ENCODE peak calls at places on chromosome 22, in nine cellular contexts. One of them, this sample, is unnamed.

GRCh38 chr22:46293591-46294260 is 2.9 kb upstream of the GTSE1 start:
- DNase-seq in MCF 10A: no peak
- DNase-seq in body of pancreas: no peak
- DNase-seq in MM.1S: peak; percentile 85
- DNase-seq in progenitor cell of endocrine pancreas: no peak
- DNase-seq in breast epithelium: no peak
- DNase-seq in sigmoid colon: peak; percentile 82
- DNase-seq in AG04450: no peak
- DNase-seq in right lobe of liver: no peak
- DNase-seq in this sample: no peak

GRCh38 chr22:24807284-24807950 is 1.4 kb downstream of the SGSM1 start:
- DNase-seq in MCF 10A: no peak
- DNase-seq in body of pancreas: peak; percentile 39
- DNase-seq in MM.1S: no peak
- DNase-seq in progenitor cell of endocrine pancreas: no peak
- DNase-seq in breast epithelium: peak; percentile 42
- DNase-seq in sigmoid colon: no peak
- DNase-seq in AG04450: no peak
- DNase-seq in right lobe of liver: no peak
- DNase-seq in this sample: no peak

GRCh38 chr22:45777852-45778172 is 106.2 kb downstream of the ATXN10 start:
- DNase-seq in MCF 10A: no peak
- DNase-seq in body of pancreas: no peak
- DNase-seq in MM.1S: no peak
- DNase-seq in progenitor cell of endocrine pancreas: no peak
- DNase-seq in breast epithelium: no peak
- DNase-seq in sigmoid colon: no peak
- DNase-seq in AG04450: no peak
- DNase-seq in right lobe of liver: no peak
- DNase-seq in this sample: no peak

GRCh38 chr22:22835242-22835641 is 52.4 kb upstream of the IGLL5 start:
- DNase-seq in MCF 10A: no peak
- DNase-seq in body of pancreas: no peak
- DNase-seq in MM.1S: no peak
- DNase-seq in progenitor cell of endocrine pancreas: no peak
- DNase-seq in breast epithelium: no peak
- DNase-seq in sigmoid colon: no peak
- DNase-seq in AG04450: no peak
- DNase-seq in right lobe of liver: no peak
- DNase-seq in this sample: no peak

GRCh38 chr22:38614331-38615122 is 41.7 kb downstream of the FAM227A start:
- DNase-seq in MCF 10A: no peak
- DNase-seq in body of pancreas: no peak
- DNase-seq in MM.1S: no peak
- DNase-seq in progenitor cell of endocrine pancreas: no peak
- DNase-seq in breast epithelium: no peak
- DNase-seq in sigmoid colon: no peak
- DNase-seq in AG04450: no peak
- DNase-seq in right lobe of liver: no peak
- DNase-seq in this sample: no peak

GRCh38 chr22:17919276-17920144 is 104.9 kb downstream of the MICAL3 start:
- DNase-seq in MCF 10A: no peak
- DNase-seq in body of pancreas: no peak
- DNase-seq in MM.1S: no peak
- DNase-seq in progenitor cell of endocrine pancreas: no peak
- DNase-seq in breast epithelium: no peak
- DNase-seq in sigmoid colon: peak; percentile 71
- DNase-seq in AG04450: no peak
- DNase-seq in right lobe of liver: no peak
- DNase-seq in this sample: no peak

GRCh38 chr22:46612904-46613605 is 7.1 kb upstream of the GRAMD4 start:
- DNase-seq in MCF 10A: no peak
- DNase-seq in body of pancreas: no peak
- DNase-seq in MM.1S: no peak
- DNase-seq in progenitor cell of endocrine pancreas: no peak
- DNase-seq in breast epithelium: no peak
- DNase-seq in sigmoid colon: no peak
- DNase-seq in AG04450: no peak
- DNase-seq in right lobe of liver: no peak
- DNase-seq in this sample: no peak

GRCh38 chr22:24871611-24872205 is 65.7 kb downstream of the SGSM1 start:
- DNase-seq in MCF 10A: no peak
- DNase-seq in body of pancreas: no peak
- DNase-seq in MM.1S: peak; percentile 41
- DNase-seq in progenitor cell of endocrine pancreas: no peak
- DNase-seq in breast epithelium: no peak
- DNase-seq in sigmoid colon: no peak
- DNase-seq in AG04450: no peak
- DNase-seq in right lobe of liver: no peak
- DNase-seq in this sample: no peak

GRCh38 chr22:24994070-24994763 is 41.7 kb downstream of the KIAA1671 start:
- DNase-seq in MCF 10A: peak; percentile 91
- DNase-seq in body of pancreas: no peak
- DNase-seq in MM.1S: no peak
- DNase-seq in progenitor cell of endocrine pancreas: no peak
- DNase-seq in breast epithelium: peak; percentile 49
- DNase-seq in sigmoid colon: no peak
- DNase-seq in AG04450: no peak
- DNase-seq in right lobe of liver: peak; percentile 70
- DNase-seq in this sample: no peak

GRCh38 chr22:42500164-42500835 is 19.3 kb downstream of the RRP7A start:
- DNase-seq in MCF 10A: peak; percentile 71
- DNase-seq in body of pancreas: peak; percentile 91
- DNase-seq in MM.1S: no peak
- DNase-seq in progenitor cell of endocrine pancreas: peak; percentile 39
- DNase-seq in breast epithelium: peak; percentile 81
- DNase-seq in sigmoid colon: peak; percentile 91
- DNase-seq in AG04450: no peak
- DNase-seq in right lobe of liver: peak; percentile 80
- DNase-seq in this sample: peak; percentile 69

GRCh38 chr22:44023404-44024287 is 456 bp upstream of the PARVB start:
- DNase-seq in MCF 10A: peak; percentile 8
- DNase-seq in body of pancreas: peak; percentile 34
- DNase-seq in MM.1S: peak; percentile 54
- DNase-seq in progenitor cell of endocrine pancreas: peak; percentile 37
- DNase-seq in breast epithelium: no peak
- DNase-seq in sigmoid colon: no peak
- DNase-seq in AG04450: no peak
- DNase-seq in right lobe of liver: peak; percentile 69
- DNase-seq in this sample: no peak

GRCh38 chr22:43835736-43836135 is 23.6 kb upstream of the EFCAB6 start:
- DNase-seq in MCF 10A: no peak
- DNase-seq in body of pancreas: no peak
- DNase-seq in MM.1S: no peak
- DNase-seq in progenitor cell of endocrine pancreas: no peak
- DNase-seq in breast epithelium: no peak
- DNase-seq in sigmoid colon: no peak
- DNase-seq in AG04450: no peak
- DNase-seq in right lobe of liver: no peak
- DNase-seq in this sample: no peak

GRCh38 chr22:23256986-23257888 is 76.9 kb downstream of the BCR start:
- DNase-seq in MCF 10A: peak; percentile 51
- DNase-seq in body of pancreas: peak; percentile 30
- DNase-seq in MM.1S: no peak
- DNase-seq in progenitor cell of endocrine pancreas: no peak
- DNase-seq in breast epithelium: peak; percentile 46
- DNase-seq in sigmoid colon: peak; percentile 80
- DNase-seq in AG04450: no peak
- DNase-seq in right lobe of liver: peak; percentile 66
- DNase-seq in this sample: no peak

GRCh38 chr22:29018293-29019189 is 43.1 kb downstream of the C22orf31 start:
- DNase-seq in MCF 10A: no peak
- DNase-seq in body of pancreas: no peak
- DNase-seq in MM.1S: no peak
- DNase-seq in progenitor cell of endocrine pancreas: no peak
- DNase-seq in breast epithelium: no peak
- DNase-seq in sigmoid colon: no peak
- DNase-seq in AG04450: no peak
- DNase-seq in right lobe of liver: no peak
- DNase-seq in this sample: no peak

GRCh38 chr22:48760481-48761238 is 1067.0 kb downstream of the BRD1 start:
- DNase-seq in MCF 10A: no peak
- DNase-seq in body of pancreas: no peak
- DNase-seq in MM.1S: no peak
- DNase-seq in progenitor cell of endocrine pancreas: peak; percentile 4
- DNase-seq in breast epithelium: no peak
- DNase-seq in sigmoid colon: peak; percentile 47
- DNase-seq in AG04450: no peak
- DNase-seq in right lobe of liver: no peak
- DNase-seq in this sample: peak; percentile 2

DNA sequence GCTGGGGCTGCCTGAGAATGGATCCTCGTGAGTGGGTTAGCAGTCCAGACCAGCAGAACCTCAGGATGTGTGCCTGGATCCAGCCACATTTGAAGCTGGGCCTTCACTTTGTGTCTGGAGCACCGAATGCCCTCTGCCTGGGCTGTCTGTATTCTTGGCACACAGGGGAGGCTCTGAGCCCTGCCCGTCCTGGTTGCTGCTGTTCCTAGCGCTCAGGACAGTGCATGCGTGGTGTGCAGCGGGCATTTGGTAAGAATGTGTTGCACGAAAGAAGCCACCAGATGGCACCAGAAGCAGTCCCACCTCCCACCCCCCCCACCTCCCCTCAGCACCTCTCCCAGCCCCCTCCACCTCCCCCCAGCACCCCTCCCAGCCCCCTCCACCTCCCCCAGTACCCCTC is 4.1 kb upstream of the MAPK11 start:
- DNase-seq in MCF 10A: peak; percentile 56
- DNase-seq in body of pancreas: peak; percentile 73
- DNase-seq in MM.1S: peak; percentile 65
- DNase-seq in progenitor cell of endocrine pancreas: no peak
- DNase-seq in breast epithelium: no peak
- DNase-seq in sigmoid colon: no peak
- DNase-seq in AG04450: no peak
- DNase-seq in right lobe of liver: peak; percentile 55
- DNase-seq in this sample: no peak
- TF ChIP-seq CTCF in MCF 10A: peak; percentile 47
- TF ChIP-seq CTCF in body of pancreas: peak; percentile 32
- TF ChIP-seq CTCF in MM.1S: peak; percentile 26
- TF ChIP-seq CTCF in progenitor cell of endocrine pancreas: peak; percentile 46
- TF ChIP-seq CTCF in breast epithelium: no peak
- TF ChIP-seq CTCF in sigmoid colon: peak; percentile 31
- TF ChIP-seq CTCF in AG04450: peak; percentile 31
- TF ChIP-seq CTCF in right lobe of liver: peak; percentile 24
- TF ChIP-seq CTCF in this sample: no peak

DNA sequence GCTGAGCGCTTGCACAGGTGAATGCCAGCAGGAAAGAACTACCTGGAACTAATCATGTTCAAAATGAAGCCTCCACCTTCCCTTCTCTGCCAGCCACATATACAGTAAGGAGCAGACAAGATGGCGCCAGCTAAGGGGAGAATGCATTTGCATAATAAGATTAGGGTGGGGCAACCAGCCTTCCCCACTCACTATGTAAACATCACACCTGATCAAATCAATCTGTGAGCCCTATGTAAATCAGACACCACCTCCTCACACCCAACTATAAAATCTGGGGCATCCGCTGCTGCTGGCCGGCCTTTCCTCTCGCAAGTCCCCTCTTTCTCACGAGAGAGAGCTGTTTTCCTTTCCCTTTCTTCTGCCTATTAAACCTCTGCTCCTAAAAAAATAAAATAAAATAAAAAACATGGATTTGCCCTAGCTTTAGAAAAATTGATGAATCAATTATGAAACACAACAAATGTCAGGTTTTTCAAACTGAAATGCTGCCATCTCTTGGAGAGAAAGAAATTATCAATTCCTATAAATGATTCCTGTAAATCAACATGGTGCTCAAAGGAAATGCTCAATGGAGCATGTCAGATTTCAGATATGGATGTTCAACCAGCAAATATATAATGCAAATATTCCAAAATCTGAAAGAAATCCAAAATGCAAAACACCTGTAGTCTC is 108.9 kb downstream of the SGSM3 start:
- DNase-seq in MCF 10A: peak; percentile 6
- DNase-seq in body of pancreas: no peak
- DNase-seq in MM.1S: no peak
- DNase-seq in progenitor cell of endocrine pancreas: no peak
- DNase-seq in breast epithelium: no peak
- DNase-seq in sigmoid colon: no peak
- DNase-seq in AG04450: no peak
- DNase-seq in right lobe of liver: no peak
- DNase-seq in this sample: no peak
- TF ChIP-seq CTCF in MCF 10A: peak; percentile 7
- TF ChIP-seq CTCF in body of pancreas: no peak
- TF ChIP-seq CTCF in MM.1S: peak; percentile 13
- TF ChIP-seq CTCF in progenitor cell of endocrine pancreas: no peak
- TF ChIP-seq CTCF in breast epithelium: no peak
- TF ChIP-seq CTCF in sigmoid colon: no peak
- TF ChIP-seq CTCF in AG04450: no peak
- TF ChIP-seq CTCF in right lobe of liver: no peak
- TF ChIP-seq CTCF in this sample: no peak

DNA sequence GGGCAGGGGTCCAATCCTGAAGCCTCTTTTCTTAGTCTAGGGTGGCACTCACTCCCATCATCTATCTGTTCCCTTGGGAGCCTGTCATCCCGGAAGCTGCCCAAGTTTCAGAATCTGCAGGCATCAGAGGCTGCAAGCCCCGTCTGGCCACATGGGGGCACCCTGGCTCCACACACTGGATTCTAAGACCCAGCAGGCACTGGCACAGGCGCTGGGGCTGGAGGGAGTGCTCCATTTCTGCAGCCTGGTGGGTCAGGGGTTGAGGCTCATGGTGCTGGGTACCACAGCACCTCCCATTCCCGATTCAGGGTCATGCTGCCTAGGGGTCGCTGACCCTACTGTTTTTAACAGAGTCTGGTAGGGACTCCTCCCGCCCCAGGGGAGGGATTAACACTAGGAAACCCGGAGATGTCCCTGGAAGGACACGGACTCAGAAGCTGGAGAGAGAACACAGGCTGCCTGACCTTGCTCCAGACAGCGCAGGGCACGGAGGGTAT is 243.9 kb upstream of the SYN3 start:
- DNase-seq in MCF 10A: peak; percentile 35
- DNase-seq in body of pancreas: peak; percentile 78
- DNase-seq in MM.1S: peak; percentile 68
- DNase-seq in progenitor cell of endocrine pancreas: peak; percentile 73
- DNase-seq in breast epithelium: peak; percentile 61
- DNase-seq in sigmoid colon: peak; percentile 87
- DNase-seq in AG04450: peak; percentile 39
- DNase-seq in right lobe of liver: peak; percentile 87
- DNase-seq in this sample: peak; percentile 60
- TF ChIP-seq CTCF in MCF 10A: peak; percentile 97
- TF ChIP-seq CTCF in body of pancreas: peak; percentile 91
- TF ChIP-seq CTCF in MM.1S: peak; percentile 94
- TF ChIP-seq CTCF in progenitor cell of endocrine pancreas: peak; percentile 95
- TF ChIP-seq CTCF in breast epithelium: peak; percentile 94
- TF ChIP-seq CTCF in sigmoid colon: peak; percentile 94
- TF ChIP-seq CTCF in AG04450: peak; percentile 99
- TF ChIP-seq CTCF in right lobe of liver: peak; percentile 99
- TF ChIP-seq CTCF in this sample: peak; percentile 84

DNA sequence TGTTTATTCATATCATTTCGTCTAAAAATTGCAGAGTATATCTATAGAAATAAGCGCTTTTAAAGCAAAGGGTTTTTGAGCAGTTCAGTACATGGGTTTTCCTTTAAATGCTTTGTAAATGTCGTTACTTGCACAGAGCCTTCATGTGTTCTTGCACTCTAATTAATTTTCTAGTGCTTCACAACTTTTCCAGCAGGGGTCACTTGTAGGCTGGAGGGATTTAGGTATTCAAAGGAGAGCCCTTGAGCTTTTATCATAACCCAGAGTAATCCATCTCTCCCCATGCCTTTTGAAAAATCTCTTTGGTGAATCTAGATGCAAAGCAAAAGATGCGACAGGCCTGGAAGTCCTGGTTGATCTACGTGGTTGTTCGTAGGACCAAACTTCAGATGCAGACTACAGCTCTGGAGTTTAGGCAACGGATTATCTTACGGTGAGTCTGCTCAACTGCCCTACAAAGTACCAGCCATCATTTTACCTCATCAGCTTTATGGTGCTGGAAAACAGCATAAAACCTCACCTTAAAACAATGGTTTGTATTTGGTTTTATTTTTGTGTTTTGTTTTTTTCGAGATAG is 60.4 kb downstream of the SFI1 start:
- DNase-seq in MCF 10A: peak; percentile 47
- DNase-seq in body of pancreas: no peak
- DNase-seq in MM.1S: peak; percentile 32
- DNase-seq in progenitor cell of endocrine pancreas: no peak
- DNase-seq in breast epithelium: no peak
- DNase-seq in sigmoid colon: no peak
- DNase-seq in AG04450: peak; percentile 8
- DNase-seq in right lobe of liver: no peak
- DNase-seq in this sample: no peak
- TF ChIP-seq CTCF in MCF 10A: peak; percentile 47
- TF ChIP-seq CTCF in body of pancreas: peak; percentile 42
- TF ChIP-seq CTCF in MM.1S: peak; percentile 59
- TF ChIP-seq CTCF in progenitor cell of endocrine pancreas: peak; percentile 66
- TF ChIP-seq CTCF in breast epithelium: peak; percentile 56
- TF ChIP-seq CTCF in sigmoid colon: peak; percentile 62
- TF ChIP-seq CTCF in AG04450: peak; percentile 79
- TF ChIP-seq CTCF in right lobe of liver: peak; percentile 58
- TF ChIP-seq CTCF in this sample: peak; percentile 67